ENCODE peak calls at places on chromosomes 11 and 22, in eight cellular contexts. S is fibroblast of the aortic adventitia, E is heart right ventricle, Q is AG09309, Y is breast epithelium, T is right atrium auricular region, C is BE2C, W is cardiac muscle cell. V is an unnamed sample.

GRCh38 chr11:112227002-112227401 is 774 bp downstream of the PTS start:
- DNase-seq in E (no peak), W (peak), Y (no peak), Q (no peak), C (no peak), T (no peak), S (peak), V (no peak)

GRCh38 chr11:64238076-64238475 is 2.8 kb upstream of the FKBP2 start:
- DNase-seq in C (no peak), Q (no peak), S (no peak), Y (no peak), W (no peak), T (no peak), E (no peak), V (no peak)

GRCh38 chr11:76604652-76605241 is 65.8 kb downstream of the LRRC32 start:
- DNase-seq in T (no peak), S (peak), Y (no peak), Q (no peak), W (no peak), C (no peak), E (peak), V (peak)

GRCh38 chr11:70667767-70668166 is 269.4 kb downstream of the CTTN start:
- DNase-seq in C (no peak), E (no peak), W (no peak), T (no peak), S (no peak), Q (no peak), Y (no peak), V (no peak)

GRCh38 chr11:61963016-61963281 is 4.5 kb downstream of the FTH1 start:
- DNase-seq in E (no peak), S (peak), T (peak), Y (no peak), Q (no peak), C (no peak), W (no peak), V (no peak)

GRCh38 chr11:58928691-58929090 is 10.6 kb upstream of the GLYATL1 start:
- DNase-seq in W (no peak), S (no peak), C (no peak), T (no peak), Q (no peak), E (no peak), Y (no peak), V (no peak)

GRCh38 chr22:45859231-45860161 is 117.5 kb downstream of the WNT7B start:
- DNase-seq in S (no peak), E (no peak), Y (peak), W (no peak), Q (no peak), C (no peak), T (peak), V (no peak)

GRCh38 chr11:100949443-100949842 is 180.2 kb downstream of the PGR start:
- DNase-seq in E (no peak), T (no peak), Y (no peak), W (no peak), C (no peak), Q (no peak), S (no peak), V (no peak)

GRCh38 chr11:77205467-77206263 is 77.6 kb downstream of the MYO7A start:
- DNase-seq in Q (no peak), E (no peak), C (no peak), W (no peak), Y (no peak), T (no peak), S (no peak), V (no peak)

GRCh38 chr11:83024270-83024854 is 47.3 kb downstream of the RAB30 start:
- DNase-seq in Y (no peak), E (no peak), Q (no peak), T (no peak), W (no peak), C (no peak), S (no peak), V (no peak)

GRCh38 chr22:20089977-20090729 is 10.1 kb downstream of the DGCR8 start:
- DNase-seq in S (no peak), Q (peak), W (no peak), Y (no peak), E (no peak), T (no peak), C (no peak), V (no peak)

GRCh38 chr22:37032535-37033460 is 13.3 kb downstream of the MPST start:
- DNase-seq in S (peak), C (no peak), Q (peak), E (no peak), Y (no peak), W (no peak), T (peak), V (no peak)

GRCh38 chr11:11937957-11938356 is 70.5 kb downstream of the DKK3 start:
- DNase-seq in W (no peak), Q (no peak), S (no peak), E (no peak), C (no peak), Y (no peak), T (no peak), V (peak)

GRCh38 chr22:19271856-19272535 is 19.5 kb downstream of the CLTCL1 start:
- DNase-seq in S (no peak), E (no peak), Y (no peak), Q (no peak), T (no peak), C (no peak), W (no peak), V (peak)

GRCh38 chr11:104992781-104993180 is 24.4 kb upstream of the CASP4 start:
- DNase-seq in S (no peak), Y (no peak), T (no peak), E (no peak), Q (no peak), W (no peak), C (no peak), V (no peak)

GRCh38 chr11:1060885-1061616 is 13.6 kb upstream of the MUC2 start:
- DNase-seq in W (no peak), Q (peak), C (no peak), Y (peak), S (peak), T (no peak), E (peak), V (no peak)

GRCh38 chr11:64406221-64406946 is 47.4 kb downstream of the RPS6KA4 start:
- DNase-seq in E (peak), S (peak), C (peak), Y (no peak), T (no peak), W (peak), Q (no peak), V (no peak)

GRCh38 chr11:13114566-13115465 is 105.7 kb downstream of the RASSF10 start:
- DNase-seq in T (no peak), C (peak), Q (no peak), S (no peak), E (no peak), W (peak), Y (peak), V (no peak)

GRCh38 chr22:45881524-45881875 is 95.5 kb downstream of the WNT7B start:
- DNase-seq in Y (no peak), S (no peak), W (no peak), E (no peak), T (no peak), Q (no peak), C (no peak), V (no peak)

GRCh38 chr11:106961518-106961917 is 56.8 kb downstream of the GUCY1A2 start:
- DNase-seq in Q (peak), E (no peak), C (no peak), W (no peak), T (no peak), S (peak), Y (no peak), V (no peak)

GRCh38 chr11:57320719-57321387 is 3.9 kb downstream of the TNKS1BP1 start:
- DNase-seq in E (no peak), Q (no peak), S (no peak), T (no peak), W (no peak), C (no peak), Y (no peak), V (no peak)

GRCh38 chr11:90476442-90477007 is 253.7 kb upstream of the CHORDC1 start:
- DNase-seq in E (no peak), Q (no peak), T (no peak), S (peak), C (peak), Y (no peak), W (peak), V (peak)

GRCh38 chr22:48431014-48431413 is 1396.7 kb downstream of the BRD1 start:
- DNase-seq in Q (no peak), W (no peak), C (no peak), E (no peak), S (no peak), T (no peak), Y (no peak), V (no peak)

GRCh38 chr11:125412509-125412908 is 83.6 kb downstream of the FEZ1 start:
- DNase-seq in E (no peak), Y (peak), S (no peak), C (no peak), T (no peak), Q (no peak), W (no peak), V (no peak)

GRCh38 chr11:40401132-40401853 is 1058.2 kb downstream of the LRRC4C start:
- DNase-seq in Q (no peak), S (no peak), W (no peak), E (no peak), Y (no peak), C (no peak), T (no peak), V (no peak)

GRCh38 chr22:27110985-27111451 is 453.6 kb downstream of the MIAT start:
- DNase-seq in W (peak), S (peak), E (no peak), C (no peak), Y (no peak), Q (no peak), T (no peak), V (no peak)

GRCh38 chr11:64536396-64536935 is 54.6 kb upstream of the SLC22A12 start:
- DNase-seq in S (peak), T (no peak), Q (no peak), E (no peak), W (no peak), Y (no peak), C (no peak), V (no peak)

GRCh38 chr22:47056776-47057470 is 294.5 kb downstream of the TBC1D22A start:
- DNase-seq in S (no peak), C (no peak), T (no peak), Y (no peak), Q (no peak), W (no peak), E (no peak), V (no peak)

GRCh38 chr11:31641477-31642062 is 132.0 kb downstream of the ELP4 start:
- DNase-seq in C (peak), E (no peak), W (peak), S (peak), T (no peak), Q (no peak), Y (no peak), V (no peak)

GRCh38 chr11:12086271-12087074 is 23.9 kb upstream of the MICAL2 start:
- DNase-seq in S (peak), Y (no peak), E (peak), T (peak), Q (peak), C (no peak), W (no peak), V (no peak)

GRCh38 chr11:103881518-103882070 is 154.8 kb upstream of the DDI1 start:
- DNase-seq in W (no peak), E (no peak), C (no peak), Y (no peak), Q (no peak), T (no peak), S (peak), V (no peak)

GRCh38 chr11:29913352-29913751 is 103.5 kb downstream of the KCNA4 start:
- DNase-seq in S (no peak), C (no peak), Q (no peak), E (no peak), Y (no peak), T (no peak), W (no peak), V (no peak)

GRCh38 chr11:58900479-58901420 is 38.5 kb upstream of the GLYATL1 start:
- DNase-seq in Y (peak), T (peak), C (peak), S (peak), Q (peak), E (peak), W (peak), V (peak)

GRCh38 chr11:33376331-33377099 is 119.3 kb downstream of the HIPK3 start:
- DNase-seq in W (peak), T (no peak), Q (no peak), S (no peak), Y (no peak), E (peak), C (no peak), V (no peak)

GRCh38 chr11:45662665-45663485 is 2.5 kb downstream of the CHST1 start:
- DNase-seq in W (no peak), S (peak), E (no peak), T (no peak), C (no peak), Y (no peak), Q (peak), V (no peak)

DNA sequence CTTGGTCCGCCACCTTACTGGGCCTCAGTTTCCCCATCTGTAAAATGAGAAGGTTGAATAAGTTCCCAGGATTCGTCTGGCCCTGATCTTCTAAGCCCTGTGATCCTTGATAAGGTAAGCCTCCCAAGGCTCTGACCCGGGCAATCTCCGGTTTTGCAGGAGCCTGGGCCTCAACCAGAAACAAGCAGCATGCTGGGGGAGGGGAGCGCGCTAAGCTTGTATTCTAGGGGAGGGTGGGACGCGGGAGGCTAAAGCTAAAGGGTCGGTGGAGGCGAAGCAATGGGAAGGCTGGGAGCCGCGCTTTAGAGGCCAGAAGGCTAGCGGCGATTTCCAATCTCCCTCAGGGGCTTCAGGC is 801 bp downstream of the PTPN5 start:
- DNase-seq in Y (no peak), Q (no peak), C (no peak), E (no peak), W (no peak), S (no peak), T (peak), V (no peak)
- H3K4me3 ChIP-seq in Y (no peak), Q (no peak), C (no peak), E (peak), W (peak), S (no peak), T (peak), V (no peak)

DNA sequence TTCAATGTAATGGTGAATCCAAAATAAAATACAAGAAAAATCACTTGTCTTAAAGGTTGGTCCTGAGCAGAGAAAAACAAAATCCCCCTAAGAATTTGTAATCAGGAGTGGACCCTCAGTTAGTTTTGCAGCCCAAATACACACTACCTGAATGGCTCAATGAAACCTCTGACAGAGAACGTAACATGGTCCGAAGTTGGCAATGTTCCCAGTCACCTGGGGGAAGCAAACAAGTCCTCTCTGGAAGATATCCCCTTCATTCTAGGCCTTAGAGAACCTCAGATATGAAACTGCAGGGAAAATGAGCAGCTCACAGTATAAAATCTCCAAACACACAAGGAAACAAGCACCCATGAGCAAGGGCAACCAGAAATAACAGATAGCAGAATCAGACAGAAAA is 58.2 kb downstream of the MORC2 start:
- DNase-seq in S (no peak), C (no peak), W (no peak), Q (no peak), T (no peak), E (no peak), Y (no peak), V (no peak)
- H3K4me3 ChIP-seq in S (no peak), C (no peak), W (no peak), Q (no peak), T (no peak), E (no peak), Y (no peak), V (no peak)

DNA sequence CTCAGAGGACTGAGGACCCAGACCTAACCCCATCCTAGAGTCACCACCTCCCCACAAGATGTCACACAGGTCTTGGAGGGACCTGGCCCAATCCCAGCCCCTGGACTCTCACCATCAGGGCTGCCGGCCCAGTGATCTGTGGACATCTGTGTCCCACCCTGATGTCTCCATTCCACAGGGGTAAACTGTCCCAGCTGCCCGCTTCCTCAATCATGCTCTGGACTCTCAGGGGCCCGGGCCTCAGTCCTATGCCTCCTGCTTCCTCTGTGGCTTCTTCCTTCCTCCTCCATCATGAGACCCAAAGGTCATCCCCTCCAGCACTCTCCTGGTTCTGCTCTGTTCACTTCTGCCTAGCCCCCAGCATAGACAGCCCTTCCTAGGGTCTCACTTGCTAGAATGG is 32.2 kb downstream of the ARAP1 start:
- DNase-seq in S (no peak), Y (no peak), C (no peak), T (no peak), Q (no peak), E (no peak), W (no peak), V (no peak)
- H3K4me3 ChIP-seq in S (peak), Y (peak), C (no peak), T (peak), Q (peak), E (peak), W (no peak), V (no peak)

GRCh38 chr11:44275961-44276550 is 33.9 kb downstream of the ALX4 start:
- DNase-seq in Q (no peak), S (no peak), C (no peak), T (no peak), Y (no peak), W (no peak), E (no peak), V (no peak)
- H3K4me3 ChIP-seq in Q (no peak), S (no peak), C (no peak), T (no peak), Y (no peak), W (no peak), E (no peak), V (no peak)

GRCh38 chr11:67303989-67304411 is 670 bp downstream of the SSH3 start:
- DNase-seq in S (no peak), Q (no peak), T (no peak), W (peak), Y (peak), C (no peak), E (peak), V (no peak)
- H3K4me3 ChIP-seq in S (peak), Q (peak), T (peak), W (peak), Y (peak), C (peak), E (peak), V (peak)

GRCh38 chr11:36453678-36454077 is 56.4 kb downstream of the TRAF6 start:
- DNase-seq in Y (no peak), T (no peak), Q (no peak), W (no peak), S (no peak), E (no peak), C (no peak), V (no peak)

GRCh38 chr11:36451045-36451444 is 59.0 kb downstream of the TRAF6 start:
- DNase-seq in Y (no peak), S (no peak), W (no peak), Q (no peak), T (no peak), C (no peak), E (no peak), V (no peak)

GRCh38 chr11:36452987-36453386 is 57.1 kb downstream of the TRAF6 start:
- DNase-seq in T (no peak), S (no peak), E (no peak), C (no peak), Q (no peak), Y (no peak), W (no peak), V (no peak)

GRCh38 chr11:36451681-36452080 is 58.4 kb downstream of the TRAF6 start:
- DNase-seq in C (no peak), Y (no peak), S (no peak), E (no peak), Q (no peak), W (no peak), T (no peak), V (no peak)

GRCh38 chr11:36452231-36452630 is 57.8 kb downstream of the TRAF6 start:
- DNase-seq in C (no peak), T (no peak), E (no peak), Y (no peak), W (no peak), S (peak), Q (peak), V (no peak)
- H3K4me3 ChIP-seq in C (no peak), T (no peak), E (no peak), Y (no peak), W (no peak), S (no peak), Q (no peak), V (no peak)

GRCh38 chr11:117084992-117085391 is 13.2 kb downstream of the SIK3 start:
- DNase-seq in T (no peak), Y (no peak), C (no peak), E (no peak), S (no peak), W (no peak), Q (no peak), V (no peak)

GRCh38 chr11:117081908-117082307 is 16.3 kb downstream of the SIK3 start:
- DNase-seq in E (no peak), Y (no peak), Q (no peak), T (no peak), W (no peak), C (no peak), S (no peak), V (no peak)

GRCh38 chr11:117080370-117080769 is 17.9 kb downstream of the SIK3 start:
- DNase-seq in S (no peak), W (no peak), E (no peak), Y (no peak), Q (no peak), C (no peak), T (no peak), V (no peak)

GRCh38 chr11:117087446-117087845 is 10.8 kb downstream of the SIK3 start:
- DNase-seq in W (no peak), E (no peak), C (no peak), S (no peak), T (no peak), Y (no peak), Q (no peak), V (no peak)

DNA sequence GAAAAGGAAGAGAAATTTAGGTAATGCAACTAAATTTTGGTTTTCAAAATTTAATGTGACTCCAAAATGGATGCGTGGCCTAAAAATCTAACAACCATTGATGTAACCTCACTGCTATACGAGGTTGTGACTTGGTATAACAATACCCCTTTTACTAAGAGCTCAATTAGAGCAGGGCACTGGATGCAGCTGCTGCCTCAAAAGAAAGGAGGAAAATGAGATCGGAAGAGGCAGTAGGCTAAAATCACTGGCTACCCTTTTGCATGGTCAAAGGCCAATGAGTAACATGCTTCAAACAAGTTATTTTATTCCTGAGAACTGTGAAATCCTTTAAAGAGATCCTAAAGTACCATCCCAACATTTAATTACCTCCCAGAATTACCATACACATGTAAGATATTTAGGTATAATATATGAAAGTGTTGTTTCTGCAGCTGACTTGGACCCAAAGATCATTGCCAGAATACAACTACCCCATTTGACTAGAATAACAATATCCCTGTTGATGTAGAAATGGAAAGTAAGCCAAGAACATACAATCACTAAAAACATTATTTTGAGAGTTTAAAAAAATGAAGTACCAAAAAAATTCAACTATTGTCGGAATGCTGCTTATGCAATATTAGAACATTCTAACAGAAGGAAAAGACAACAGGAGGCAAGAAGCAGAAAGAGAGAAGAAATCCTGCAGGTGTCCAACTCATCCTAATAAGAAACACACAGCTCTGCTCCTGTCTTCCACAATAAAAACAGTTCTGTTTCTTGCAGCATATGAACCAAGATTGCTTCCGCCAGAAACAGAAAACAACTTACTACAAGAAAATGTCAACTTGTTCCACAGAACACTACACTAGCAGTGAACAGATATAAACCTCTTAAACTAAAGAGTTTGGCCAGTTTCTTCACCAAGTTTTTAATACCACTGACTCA is 15.0 kb downstream of the SIK3 start:
- DNase-seq in W (no peak), Q (no peak), E (no peak), S (peak), C (no peak), Y (no peak), T (no peak), V (no peak)
- H3K4me3 ChIP-seq in W (no peak), Q (no peak), E (no peak), S (no peak), C (no peak), Y (no peak), T (no peak), V (no peak)

GRCh38 chr11:36454991-36455611 is 55.0 kb downstream of the TRAF6 start:
- DNase-seq in Y (no peak), E (peak), S (no peak), Q (no peak), T (no peak), C (no peak), W (no peak), V (no peak)
- H3K4me3 ChIP-seq in Y (peak), E (no peak), S (no peak), Q (no peak), T (no peak), C (no peak), W (no peak), V (no peak)